ENCODE peak calls at places on chromosomes 13 and 19, in ten cellular contexts. Q is NB4; H is right lobe of liver; M is neuronal stem cell; B is stimulated activated CD8-positive, alpha-beta memory T cell treated with anti-CD3 and anti-CD28 coated beads, Interleukin-15, amount 100 ng/mL, for 24 hours; P is DMS53; X is adrenal gland; W is effector memory CD4-positive, alpha-beta T cell; S is stimulated activated CD4-positive, alpha-beta T cell treated with anti-CD3 and anti-CD28 coated beads, Interleukin-15, amount 100 ng/mL, for 24 hours; C is ELF-1. J is an unnamed sample.

GRCh38 chr19:13155472-13156284 is 5.5 kb downstream of the IER2 start:
- DNase-seq in C (peak), P (peak), Q (peak), B (no peak), H (peak), M (peak), S (peak), X (peak), W (peak), J (peak)

GRCh38 chr13:110017379-110017778 is 231.0 kb upstream of the IRS2 start:
- DNase-seq in W (no peak), H (no peak), P (peak), C (peak), S (no peak), B (no peak), X (no peak), M (no peak), Q (no peak), J (no peak)

GRCh38 chr19:16506961-16507360 is 10.8 kb downstream of the C19orf44 start:
- DNase-seq in X (no peak), B (no peak), S (no peak), H (no peak), C (no peak), M (no peak), W (no peak), P (no peak), Q (no peak), J (no peak)

GRCh38 chr19:32022044-32022945 is 323.1 kb upstream of the ZNF507 start:
- DNase-seq in P (no peak), W (no peak), X (no peak), H (no peak), M (no peak), B (no peak), C (no peak), Q (no peak), S (no peak), J (no peak)

GRCh38 chr19:47005164-47005641 is 14.4 kb upstream of the NPAS1 start:
- DNase-seq in S (no peak), C (peak), B (no peak), W (no peak), X (no peak), Q (no peak), H (peak), M (no peak), P (no peak), J (no peak)

GRCh38 chr19:9836021-9836420 is 903 bp downstream of the PIN1 start:
- DNase-seq in W (no peak), P (peak), C (no peak), M (no peak), X (no peak), Q (peak), S (no peak), B (no peak), H (no peak), J (peak)

GRCh38 chr19:23996549-23996948 is 81.9 kb downstream of the ZNF726 start:
- DNase-seq in W (no peak), S (no peak), P (peak), H (no peak), C (peak), B (no peak), M (no peak), X (no peak), Q (peak), J (no peak)

GRCh38 chr19:14073925-14074838 is 1.6 kb downstream of the MISP3 start:
- DNase-seq in H (no peak), S (peak), X (no peak), B (no peak), W (no peak), M (peak), C (no peak), P (peak), Q (no peak), J (no peak)

GRCh38 chr19:48393559-48394330 is at the start of gene GRIN2D:
- DNase-seq in H (no peak), C (peak), Q (peak), X (no peak), P (peak), M (no peak), W (no peak), S (peak), B (no peak), J (peak)

GRCh38 chr19:30884146-30884812 is 465.0 kb downstream of the TSHZ3 start:
- DNase-seq in C (no peak), B (no peak), X (no peak), Q (no peak), P (no peak), W (no peak), S (no peak), M (no peak), H (no peak), J (no peak)

GRCh38 chr13:45289936-45290563 is 50.9 kb downstream of the TPT1 start:
- DNase-seq in X (no peak), Q (no peak), C (no peak), S (no peak), P (peak), M (no peak), B (no peak), W (no peak), H (no peak), J (no peak)

GRCh38 chr19:13208964-13209796 is 59.0 kb downstream of the IER2 start:
- DNase-seq in P (no peak), S (no peak), W (no peak), Q (no peak), X (no peak), C (peak), M (no peak), H (no peak), B (no peak), J (no peak)

GRCh38 chr19:56110515-56111448 is 10.3 kb downstream of the ZNF787 start:
- DNase-seq in B (no peak), H (peak), C (peak), X (peak), S (no peak), W (no peak), Q (no peak), M (no peak), P (peak), J (no peak)

GRCh38 chr19:6233827-6234511 is 45.8 kb downstream of the MLLT1 start:
- DNase-seq in Q (peak), X (no peak), H (peak), M (no peak), W (no peak), P (no peak), S (no peak), C (no peak), B (no peak), J (no peak)

GRCh38 chr19:34963531-34964406 is at the start of gene ZNF792:
- DNase-seq in M (peak), H (peak), X (peak), W (peak), C (peak), B (peak), S (peak), Q (peak), P (peak), J (peak)

GRCh38 chr13:67353031-67353430 is 122.9 kb upstream of the PCDH9 start:
- DNase-seq in X (no peak), H (no peak), B (no peak), Q (no peak), P (no peak), S (no peak), W (no peak), M (no peak), C (no peak), J (no peak)